ENCODE peak calls at places on chromosomes 7 and 10, in ten cellular contexts. One of them, this sample, is unnamed.

GRCh38 chr7:2702594-2702957 is 14.6 kb downstream of the AMZ1 start:
- DNase-seq in OCI-M1: no peak
- DNase-seq in foreskin melanocyte: no peak
- DNase-seq in HuH-7.5: no peak
- DNase-seq in cardiac septum: no peak
- DNase-seq in stimulated activated CD4-positive, alpha-beta T cell treated with anti-CD3 and anti-CD28 coated beads, Interleukin-1b, Interleukin-23, amount 100 ng/mL, for 24 hours: no peak
- DNase-seq in GM13976: no peak
- DNase-seq in effector memory CD4-positive, alpha-beta T cell: no peak
- DNase-seq in heart left ventricle: no peak
- DNase-seq in NCI-H460: no peak
- DNase-seq in this sample: no peak

GRCh38 chr7:2120841-2121830 is 111.6 kb downstream of the MAD1L1 start:
- DNase-seq in stimulated activated CD4-positive, alpha-beta T cell treated with anti-CD3 and anti-CD28 coated beads, Interleukin-1b, Interleukin-23, amount 100 ng/mL, for 24 hours: no peak
- DNase-seq in NCI-H460: no peak
- DNase-seq in effector memory CD4-positive, alpha-beta T cell: no peak
- DNase-seq in heart left ventricle: no peak
- DNase-seq in foreskin melanocyte: no peak
- DNase-seq in GM13976: no peak
- DNase-seq in OCI-M1: no peak
- DNase-seq in cardiac septum: no peak
- DNase-seq in HuH-7.5: no peak
- DNase-seq in this sample: no peak

GRCh38 chr10:51423121-51423452 is 276.3 kb downstream of the CSTF2T start:
- DNase-seq in HuH-7.5: no peak
- DNase-seq in heart left ventricle: no peak
- DNase-seq in NCI-H460: peak; percentile 21
- DNase-seq in effector memory CD4-positive, alpha-beta T cell: no peak
- DNase-seq in GM13976: no peak
- DNase-seq in foreskin melanocyte: no peak
- DNase-seq in OCI-M1: no peak
- DNase-seq in cardiac septum: no peak
- DNase-seq in stimulated activated CD4-positive, alpha-beta T cell treated with anti-CD3 and anti-CD28 coated beads, Interleukin-1b, Interleukin-23, amount 100 ng/mL, for 24 hours: no peak
- DNase-seq in this sample: no peak

GRCh38 chr7:31172071-31172470 is 120.0 kb downstream of the ADCYAP1R1 start:
- DNase-seq in GM13976: no peak
- DNase-seq in NCI-H460: no peak
- DNase-seq in stimulated activated CD4-positive, alpha-beta T cell treated with anti-CD3 and anti-CD28 coated beads, Interleukin-1b, Interleukin-23, amount 100 ng/mL, for 24 hours: no peak
- DNase-seq in OCI-M1: no peak
- DNase-seq in cardiac septum: no peak
- DNase-seq in effector memory CD4-positive, alpha-beta T cell: no peak
- DNase-seq in foreskin melanocyte: no peak
- DNase-seq in heart left ventricle: no peak
- DNase-seq in HuH-7.5: no peak
- DNase-seq in this sample: no peak

GRCh38 chr7:44388089-44388970 is 62.9 kb upstream of the CAMK2B start:
- DNase-seq in NCI-H460: no peak
- DNase-seq in effector memory CD4-positive, alpha-beta T cell: no peak
- DNase-seq in GM13976: no peak
- DNase-seq in HuH-7.5: no peak
- DNase-seq in foreskin melanocyte: no peak
- DNase-seq in stimulated activated CD4-positive, alpha-beta T cell treated with anti-CD3 and anti-CD28 coated beads, Interleukin-1b, Interleukin-23, amount 100 ng/mL, for 24 hours: no peak
- DNase-seq in heart left ventricle: no peak
- DNase-seq in OCI-M1: no peak
- DNase-seq in cardiac septum: peak; percentile 46
- DNase-seq in this sample: no peak

GRCh38 chr7:69448071-69448470 is 150.2 kb upstream of the AUTS2 start:
- DNase-seq in effector memory CD4-positive, alpha-beta T cell: no peak
- DNase-seq in heart left ventricle: no peak
- DNase-seq in stimulated activated CD4-positive, alpha-beta T cell treated with anti-CD3 and anti-CD28 coated beads, Interleukin-1b, Interleukin-23, amount 100 ng/mL, for 24 hours: no peak
- DNase-seq in foreskin melanocyte: peak; percentile 26
- DNase-seq in NCI-H460: no peak
- DNase-seq in cardiac septum: no peak
- DNase-seq in GM13976: no peak
- DNase-seq in HuH-7.5: no peak
- DNase-seq in OCI-M1: no peak
- DNase-seq in this sample: no peak

GRCh38 chr7:100483728-100484635 is at the start of gene NYAP1:
- DNase-seq in stimulated activated CD4-positive, alpha-beta T cell treated with anti-CD3 and anti-CD28 coated beads, Interleukin-1b, Interleukin-23, amount 100 ng/mL, for 24 hours: no peak
- DNase-seq in GM13976: peak; percentile 68
- DNase-seq in cardiac septum: no peak
- DNase-seq in NCI-H460: no peak
- DNase-seq in OCI-M1: peak; percentile 69
- DNase-seq in foreskin melanocyte: no peak
- DNase-seq in effector memory CD4-positive, alpha-beta T cell: peak; percentile 53
- DNase-seq in heart left ventricle: peak; percentile 38
- DNase-seq in HuH-7.5: peak; percentile 93
- DNase-seq in this sample: peak; percentile 77

GRCh38 chr7:2225336-2225735 is 7.4 kb downstream of the MAD1L1 start:
- DNase-seq in stimulated activated CD4-positive, alpha-beta T cell treated with anti-CD3 and anti-CD28 coated beads, Interleukin-1b, Interleukin-23, amount 100 ng/mL, for 24 hours: no peak
- DNase-seq in heart left ventricle: no peak
- DNase-seq in OCI-M1: no peak
- DNase-seq in HuH-7.5: no peak
- DNase-seq in NCI-H460: no peak
- DNase-seq in GM13976: no peak
- DNase-seq in cardiac septum: no peak
- DNase-seq in effector memory CD4-positive, alpha-beta T cell: no peak
- DNase-seq in foreskin melanocyte: no peak
- DNase-seq in this sample: no peak

GRCh38 chr7:74581916-74582440 is 75.5 kb upstream of the GTF2I start:
- DNase-seq in stimulated activated CD4-positive, alpha-beta T cell treated with anti-CD3 and anti-CD28 coated beads, Interleukin-1b, Interleukin-23, amount 100 ng/mL, for 24 hours: no peak
- DNase-seq in NCI-H460: no peak
- DNase-seq in heart left ventricle: no peak
- DNase-seq in foreskin melanocyte: no peak
- DNase-seq in cardiac septum: no peak
- DNase-seq in GM13976: no peak
- DNase-seq in effector memory CD4-positive, alpha-beta T cell: no peak
- DNase-seq in OCI-M1: no peak
- DNase-seq in HuH-7.5: no peak
- DNase-seq in this sample: no peak

GRCh38 chr7:149422914-149423285 is 38.0 kb downstream of the ZNF777 start:
- DNase-seq in stimulated activated CD4-positive, alpha-beta T cell treated with anti-CD3 and anti-CD28 coated beads, Interleukin-1b, Interleukin-23, amount 100 ng/mL, for 24 hours: peak; percentile 23
- DNase-seq in NCI-H460: no peak
- DNase-seq in OCI-M1: no peak
- DNase-seq in heart left ventricle: peak; percentile 45
- DNase-seq in foreskin melanocyte: no peak
- DNase-seq in effector memory CD4-positive, alpha-beta T cell: no peak
- DNase-seq in HuH-7.5: peak; percentile 31
- DNase-seq in GM13976: peak; percentile 59
- DNase-seq in cardiac septum: no peak
- DNase-seq in this sample: no peak

GRCh38 chr7:53383131-53383530 is 347.7 kb downstream of the POM121L12 start:
- DNase-seq in foreskin melanocyte: no peak
- DNase-seq in effector memory CD4-positive, alpha-beta T cell: no peak
- DNase-seq in HuH-7.5: no peak
- DNase-seq in GM13976: no peak
- DNase-seq in heart left ventricle: no peak
- DNase-seq in OCI-M1: no peak
- DNase-seq in cardiac septum: no peak
- DNase-seq in stimulated activated CD4-positive, alpha-beta T cell treated with anti-CD3 and anti-CD28 coated beads, Interleukin-1b, Interleukin-23, amount 100 ng/mL, for 24 hours: no peak
- DNase-seq in NCI-H460: no peak
- DNase-seq in this sample: no peak

This sample was measured in D721Med.